ENCODE peak calls at places on chromosome X, in ten cellular contexts. S, K, G, J, Q, E, Z, F, L and H are unnamed samples.

GRCh38 chrX:136839196-136839595 is 41.3 kb downstream of the RBMX start:
- DNase-seq in S (no peak), Q (no peak), J (peak; percentile 15), K (no peak), G (no peak), Z (no peak), L (no peak), F (no peak), E (no peak), H (no peak)

GRCh38 chrX:43971966-43972961 is 926 bp downstream of the NDP start:
- DNase-seq in Q (peak; percentile 59), L (peak; percentile 44), K (no peak), E (no peak), S (no peak), Z (no peak), F (no peak), G (no peak), J (peak; percentile 39), H (no peak)

GRCh38 chrX:55144697-55145096 is 55.9 kb downstream of the PAGE2 start:
- DNase-seq in Q (no peak), J (no peak), G (no peak), L (no peak), F (no peak), Z (no peak), E (no peak), S (no peak), K (no peak), H (no peak)

GRCh38 chrX:20639115-20639514 is 372.4 kb upstream of the RPS6KA3 start:
- DNase-seq in J (no peak), Z (no peak), F (no peak), E (no peak), L (no peak), S (no peak), G (no peak), K (no peak), Q (no peak), H (no peak)

GRCh38 chrX:154411981-154412340 is 622 bp downstream of the TAFAZZIN start:
- DNase-seq in Z (peak; percentile 80), G (peak; percentile 53), F (peak; percentile 77), K (no peak), Q (peak; percentile 58), J (peak; percentile 26), L (peak; percentile 35), E (peak; percentile 82), S (peak; percentile 71), H (peak; percentile 30)

GRCh38 chrX:154730271-154730883 is 20.5 kb downstream of the GAB3 start:
- DNase-seq in Q (peak; percentile 47), Z (no peak), K (peak; percentile 63), L (peak; percentile 88), F (peak; percentile 73), E (peak; percentile 69), J (peak; percentile 77), G (peak; percentile 35), S (peak; percentile 79), H (no peak)

GRCh38 chrX:10140264-10140663 is 16.5 kb upstream of the CLCN4 start:
- DNase-seq in F (no peak), L (no peak), G (no peak), J (no peak), Q (no peak), Z (no peak), E (no peak), S (no peak), K (no peak), H (no peak)

GRCh38 chrX:47191331-47191730 is 2.3 kb upstream of the UBA1 start:
- DNase-seq in J (no peak), Z (peak; percentile 58), K (no peak), L (no peak), Q (peak; percentile 44), G (no peak), S (no peak), E (no peak), F (peak; percentile 46), H (peak; percentile 25)

GRCh38 chrX:107669276-107669675 is 41.0 kb downstream of the PRPS1 start:
- DNase-seq in L (no peak), Q (no peak), J (no peak), K (peak; percentile 35), E (no peak), F (no peak), S (no peak), Z (no peak), G (no peak), H (no peak)

GRCh38 chrX:72042860-72043248 is 88.9 kb downstream of the RTL5 start:
- DNase-seq in E (no peak), K (no peak), Z (no peak), Q (no peak), L (no peak), J (no peak), G (no peak), F (no peak), S (no peak), H (no peak)

GRCh38 chrX:6021316-6022091 is 207.2 kb downstream of the NLGN4X start:
- DNase-seq in F (no peak), G (no peak), S (no peak), Z (peak; percentile 57), Q (peak; percentile 58), E (no peak), K (no peak), J (peak; percentile 0), L (no peak), H (peak; percentile 8)

GRCh38 chrX:10048076-10048475 is 80.9 kb downstream of the CLDN34 start:
- DNase-seq in E (no peak), J (no peak), K (no peak), L (no peak), Z (peak; percentile 41), F (no peak), Q (no peak), S (no peak), G (no peak), H (no peak)

GRCh38 chrX:131795442-131796229 is 227.5 kb upstream of the STK26 start:
- DNase-seq in G (no peak), F (peak; percentile 75), S (no peak), J (no peak), L (no peak), E (no peak), Z (no peak), K (no peak), Q (no peak), H (no peak)

GRCh38 chrX:106177982-106178321 is 9.8 kb downstream of the PWWP3B start:
- DNase-seq in L (no peak), K (no peak), J (no peak), Z (no peak), S (no peak), F (no peak), Q (no peak), G (no peak), E (no peak), H (no peak)

GRCh38 chrX:107565916-107566602 is 62.3 kb upstream of the PRPS1 start:
- DNase-seq in Q (peak; percentile 46), F (no peak), S (no peak), Z (peak; percentile 85), E (no peak), K (no peak), L (no peak), G (no peak), J (peak; percentile 70), H (no peak)

GRCh38 chrX:2708016-2708415 is 16.9 kb downstream of the CD99 start:
- DNase-seq in Q (peak; percentile 13), Z (no peak), K (no peak), S (no peak), L (no peak), J (no peak), E (no peak), G (no peak), F (no peak), H (no peak)
- H3K4me1 ChIP-seq in Q (peaks cover 44% of the 10 kb centered on the region), Z (peaks cover 16% of the 10 kb centered on the region), K (peaks cover 52% of the 10 kb centered on the region), S (peaks cover 70% of the 10 kb centered on the region), L (peaks cover 39% of the 10 kb centered on the region), J (peaks cover 24% of the 10 kb centered on the region), E (peaks cover 85% of the 10 kb centered on the region), G (peaks cover 93% of the 10 kb centered on the region), F (peaks cover 3% of the 10 kb centered on the region), H (peaks cover 69% of the 10 kb centered on the region)

GRCh38 chrX:39983715-39984114 is 114.0 kb downstream of the BCOR start:
- DNase-seq in Q (no peak), Z (no peak), L (peak; percentile 44), S (no peak), G (no peak), E (no peak), J (peak; percentile 31), F (no peak), K (no peak), H (no peak)

GRCh38 chrX:39985116-39985515 is 112.6 kb downstream of the BCOR start:
- DNase-seq in Z (no peak), Q (no peak), F (no peak), J (no peak), G (no peak), K (no peak), S (no peak), E (no peak), L (no peak), H (no peak)

GRCh38 chrX:39984191-39984956 is 113.4 kb downstream of the BCOR start:
- DNase-seq in E (no peak), G (no peak), S (no peak), J (peak; percentile 48), Z (no peak), F (no peak), K (no peak), L (peak; percentile 60), Q (no peak), H (no peak)

GRCh38 chrX:39982927-39983326 is 114.8 kb downstream of the BCOR start:
- DNase-seq in Q (peak; percentile 3), G (no peak), L (no peak), Z (no peak), E (no peak), F (no peak), S (no peak), K (no peak), J (no peak), H (no peak)

GRCh38 chrX:39981946-39982345 is 115.8 kb downstream of the BCOR start:
- DNase-seq in G (no peak), L (no peak), K (no peak), J (no peak), Q (no peak), S (no peak), Z (no peak), F (no peak), E (no peak), H (no peak)
- H3K4me3 ChIP-seq in G (no peak overlapping the region), L (no peak overlapping the region), K (no peak overlapping the region), J (no peak overlapping the region), Q (no peak overlapping the region), S (no peak overlapping the region), Z (no peak overlapping the region), F (no peak overlapping the region), E (no peak overlapping the region), H (no peak overlapping the region)

DNA sequence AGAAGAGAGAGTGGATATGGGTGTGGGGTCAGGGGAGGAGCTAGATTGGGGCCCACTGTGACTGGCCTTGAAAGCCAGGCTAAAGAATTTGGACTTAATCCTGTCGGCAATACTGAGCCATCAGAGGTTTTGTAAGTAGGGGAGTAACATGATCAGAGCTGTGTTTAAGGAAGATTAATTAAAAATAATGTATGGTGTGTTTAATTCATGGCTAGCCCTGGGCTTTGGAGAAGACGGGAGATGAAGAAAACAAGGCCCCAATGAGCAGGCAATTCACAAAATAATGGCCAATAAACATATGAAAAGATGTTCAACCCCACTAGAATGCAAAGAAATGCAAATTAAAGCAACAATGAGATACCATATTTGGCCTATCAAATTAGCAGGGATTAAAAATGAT is 98.2 kb upstream of the PJA1 start:
- DNase-seq in L (no peak), Q (no peak), J (no peak), G (no peak), S (no peak), F (no peak), Z (no peak), K (no peak), E (no peak), H (no peak)
- H3K27me3 ChIP-seq in L (no peaks in the 10 kb centered on the region), Q (peaks cover 16% of the 10 kb centered on the region), J (peaks cover 57% of the 10 kb centered on the region), G (no peaks in the 10 kb centered on the region), S (no peaks in the 10 kb centered on the region), F (no peaks in the 10 kb centered on the region), Z (peaks cover 94% of the 10 kb centered on the region), K (peaks cover 14% of the 10 kb centered on the region), E (no peaks in the 10 kb centered on the region), H (no peaks in the 10 kb centered on the region)

GRCh38 chrX:150543230-150544155 is 24.9 kb upstream of the MTM1 start:
- DNase-seq in S (no peak), Q (no peak), F (no peak), J (no peak), K (no peak), L (no peak), G (no peak), E (no peak), Z (peak; percentile 19), H (no peak)
- H3K4me1 ChIP-seq in S (peaks cover 12% of the 10 kb centered on the region), Q (peaks cover 6% of the 10 kb centered on the region), F (no peaks in the 10 kb centered on the region), J (no peaks in the 10 kb centered on the region), K (no peaks in the 10 kb centered on the region), L (peaks cover 3% of the 10 kb centered on the region), G (peaks cover 43% of the 10 kb centered on the region), E (peaks cover 18% of the 10 kb centered on the region), Z (no peaks in the 10 kb centered on the region), H (peaks cover 11% of the 10 kb centered on the region)